ENCODE peak calls at places on chromosomes 12 and 14, in six cellular contexts. V is GM12891, D is H1, U is K562, Y is GM12878, E is HepG2. A is an unnamed sample.

GRCh38 chr14:24368562-24369252 is 723 bp downstream of the NFATC4 start:
- DNase-seq in V (peak), D (no peak), U (peak), Y (no peak), E (no peak), A (peak)

GRCh38 chr12:104763163-104763805 is 194.8 kb downstream of the SLC41A2 start:
- DNase-seq in V (no peak), D (no peak), U (no peak), Y (no peak), E (no peak), A (no peak)

GRCh38 chr12:85322715-85323114 is 42.7 kb downstream of the ALX1 start:
- DNase-seq in V (no peak), D (no peak), U (no peak), Y (no peak), E (no peak), A (no peak)

GRCh38 chr12:70507442-70507841 is 129.8 kb downstream of the PTPRB start:
- DNase-seq in V (no peak), D (peak), U (no peak), Y (no peak), E (no peak), A (no peak)

GRCh38 chr12:67937822-67938221 is 51.4 kb upstream of the IFNG-AS1 start:
- DNase-seq in V (no peak), D (no peak), U (no peak), Y (no peak), E (no peak), A (no peak)

GRCh38 chr14:51626788-51627187 is 24.9 kb upstream of the FRMD6 start:
- DNase-seq in V (no peak), D (no peak), U (no peak), Y (no peak), E (no peak), A (no peak)

GRCh38 chr14:57486767-57487379 is 6.8 kb downstream of the CCDC198 start:
- DNase-seq in V (no peak), D (no peak), U (peak), Y (no peak), E (peak), A (no peak)

GRCh38 chr14:73728106-73729014 is 14.2 kb upstream of the PNMA1 start:
- DNase-seq in V (peak), D (peak), U (peak), Y (no peak), E (peak), A (peak)

GRCh38 chr14:68935761-68936209 is 43.3 kb downstream of the ACTN1 start:
- DNase-seq in V (no peak), D (no peak), U (no peak), Y (no peak), E (no peak), A (no peak)
- TF ChIP-seq POLR2AphosphoS5 in V (no peak), D (no peak), U (no peak), Y (no peak), E (no peak), A (no peak)

DNA sequence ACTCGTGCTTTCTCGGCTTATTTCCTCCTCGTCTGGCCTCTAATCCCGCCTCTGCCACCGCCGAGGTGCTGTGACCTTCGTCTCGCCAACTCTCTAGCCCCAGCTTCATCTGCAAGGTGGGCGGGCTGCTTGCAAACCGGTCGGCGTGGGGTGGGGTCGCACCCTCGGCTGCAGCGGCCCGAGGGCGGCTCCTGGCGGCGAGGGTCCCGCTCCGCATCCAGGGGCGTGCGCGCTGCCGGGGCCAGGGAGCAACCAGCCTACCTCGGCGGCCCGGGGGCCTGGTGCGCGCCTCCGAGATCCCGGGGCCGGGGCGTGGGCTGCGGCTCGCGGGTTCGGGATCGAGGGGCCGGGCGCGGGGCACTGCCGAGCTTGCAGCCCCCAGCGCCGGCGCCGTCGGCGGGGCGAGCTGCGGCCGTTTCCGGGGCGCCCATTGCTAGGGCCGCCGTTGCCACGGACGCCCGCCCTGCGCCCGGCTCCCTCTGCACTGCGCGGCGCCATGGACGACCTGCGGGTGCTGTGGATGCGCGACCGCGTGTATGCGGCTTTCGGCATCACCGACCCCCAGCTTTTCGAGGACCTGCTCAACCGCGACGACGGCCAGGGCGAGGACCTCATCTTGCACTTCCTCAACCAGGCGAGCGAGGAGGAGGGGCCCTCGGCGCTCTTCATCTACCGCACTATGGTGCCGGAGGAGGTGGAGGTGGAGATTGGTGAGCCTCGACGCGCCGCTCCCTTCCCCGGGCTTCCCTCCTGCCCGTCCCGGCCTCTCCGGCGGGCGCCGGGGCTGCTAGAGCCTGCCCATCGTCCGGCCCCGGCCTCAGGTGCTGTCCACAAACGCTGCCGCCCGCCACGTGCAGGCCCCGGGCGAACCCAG is at the start of gene DNAH10:
- DNase-seq in V (peak), D (peak), U (no peak), Y (peak), E (peak), A (peak)
- TF ChIP-seq TAF1 in V (no peak), D (no peak), U (no peak), Y (no peak), E (no peak), A (no peak)

GRCh38 chr12:50103767-50104321 is at the start of gene GPD1:
- DNase-seq in V (no peak), D (no peak), U (peak), Y (no peak), E (peak), A (no peak)
- TF ChIP-seq POLR2A in V (no peak), D (peak), U (no peak), Y (no peak), E (no peak), A (no peak)

GRCh38 chr12:113392988-113393579 is 10.6 kb downstream of the SDS start:
- DNase-seq in V (peak), D (peak), U (peak), Y (peak), E (peak), A (no peak)
- TF ChIP-seq POLR2AphosphoS5 in V (no peak), D (peak), U (no peak), Y (no peak), E (no peak), A (no peak)

GRCh38 chr12:49917126-49917787 is 13.6 kb upstream of the FAIM2 start:
- DNase-seq in V (no peak), D (no peak), U (no peak), Y (no peak), E (no peak), A (no peak)
- TF ChIP-seq TAF1 in V (no peak), D (no peak), U (no peak), Y (no peak), E (no peak), A (no peak)

GRCh38 chr14:65412881-65413738 is 580 bp downstream of the FUT8 start:
- DNase-seq in V (no peak), D (no peak), U (no peak), Y (no peak), E (peak), A (peak)

GRCh38 chr14:65413739-65414045 is 1.2 kb downstream of the FUT8 start:
- DNase-seq in V (no peak), D (no peak), U (no peak), Y (no peak), E (no peak), A (no peak)

GRCh38 chr14:65412189-65412846 is at the start of gene FUT8:
- DNase-seq in V (peak), D (peak), U (peak), Y (peak), E (peak), A (peak)

GRCh38 chr14:65410640-65411039 is 1.9 kb upstream of the FUT8 start:
- DNase-seq in V (no peak), D (no peak), U (no peak), Y (no peak), E (no peak), A (no peak)

GRCh38 chr14:65411656-65412188 is 808 bp upstream of the FUT8 start:
- DNase-seq in V (peak), D (peak), U (peak), Y (no peak), E (peak), A (peak)
- TF ChIP-seq POLR2A in V (peak), D (no peak), U (no peak), Y (peak), E (no peak), A (peak)

GRCh38 chr12:65602579-65603295 is 221.5 kb upstream of the HMGA2 start:
- DNase-seq in V (peak), D (peak), U (peak), Y (no peak), E (peak), A (peak)

GRCh38 chr12:65606008-65606766 is 218.1 kb upstream of the HMGA2 start:
- DNase-seq in V (no peak), D (no peak), U (peak), Y (no peak), E (no peak), A (no peak)

GRCh38 chr12:65602191-65602578 is 222.1 kb upstream of the HMGA2 start:
- DNase-seq in V (no peak), D (no peak), U (no peak), Y (no peak), E (no peak), A (no peak)

GRCh38 chr12:65605019-65605418 is 219.3 kb upstream of the HMGA2 start:
- DNase-seq in V (no peak), D (no peak), U (no peak), Y (no peak), E (no peak), A (no peak)

DNA sequence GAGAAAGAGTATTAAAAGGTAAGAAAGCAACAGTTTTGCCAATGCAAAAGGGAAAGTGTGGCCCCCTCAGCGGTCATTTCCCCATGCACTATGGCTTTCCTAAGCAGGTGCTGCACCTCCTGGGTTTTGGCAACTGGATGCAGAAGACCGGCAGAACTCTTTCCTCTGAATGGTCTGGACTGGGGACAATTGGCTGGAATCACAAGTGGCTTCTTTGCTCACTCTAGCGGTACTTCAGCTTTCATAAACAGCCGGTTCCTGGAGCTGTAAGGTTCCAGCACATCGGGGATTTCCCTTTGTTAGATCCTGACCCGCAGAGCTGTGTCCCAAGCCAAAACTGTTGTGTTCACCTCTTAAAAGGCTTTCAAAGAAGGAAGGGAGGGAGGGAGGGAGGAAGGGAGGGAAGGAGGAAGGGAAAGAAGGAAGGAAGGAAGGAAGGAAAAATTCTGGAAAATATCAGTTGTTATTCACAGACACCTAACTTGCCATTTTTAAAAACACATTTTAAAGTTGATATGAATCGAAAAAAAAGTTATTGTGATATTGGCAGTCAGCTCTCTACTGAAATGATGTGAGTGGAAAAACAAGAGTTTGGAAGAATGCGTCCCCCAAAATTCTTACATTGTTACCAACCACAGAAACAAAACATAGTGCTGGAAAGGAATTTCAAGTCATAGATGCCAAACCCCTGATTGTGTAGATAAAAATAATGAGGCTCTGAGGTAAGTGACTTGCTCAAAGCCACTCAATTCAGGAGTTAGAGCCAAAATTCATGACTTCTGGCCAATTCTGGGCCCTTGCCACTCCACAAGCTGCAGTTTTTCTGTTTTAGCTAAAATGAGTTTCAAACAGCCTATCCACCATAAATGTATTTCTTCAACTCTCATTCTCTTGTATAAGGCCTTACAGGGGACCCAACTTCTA is 220.6 kb upstream of the HMGA2 start:
- DNase-seq in V (no peak), D (no peak), U (no peak), Y (no peak), E (no peak), A (no peak)
- TF ChIP-seq POLR2AphosphoS5 in V (no peak), D (no peak), U (no peak), Y (no peak), E (no peak), A (no peak)

GRCh38 chr14:70018713-70019201 is 139.5 kb downstream of the SMOC1 start:
- DNase-seq in V (no peak), D (no peak), U (no peak), Y (no peak), E (no peak), A (no peak)
- TF ChIP-seq TAF1 in V (no peak), D (no peak), U (no peak), Y (no peak), E (no peak), A (no peak)

GRCh38 chr12:14948672-14949071 is 10.3 kb upstream of the ERP27 start:
- DNase-seq in V (peak), D (no peak), U (no peak), Y (peak), E (no peak), A (no peak)
- TF ChIP-seq POLR2A in V (peak), D (peak), U (no peak), Y (peak), E (no peak), A (peak)